ENCODE peak calls at places on chromosomes 6 and 20, in ten cellular contexts. H is astrocyte of the cerebellum, C is stomach, V is GM06990, F is OCI-LY7, M is H1, J is upper lobe of right lung, O is cardiac fibroblast, W is heart right ventricle, Q is hepatocyte. B is an unnamed sample.

GRCh38 chr20:54084727-54085368 is 14.5 kb upstream of the BCAS1 start:
- DNase-seq in H (no peak), C (peak), V (no peak), F (no peak), M (no peak), J (no peak), O (no peak), W (no peak), Q (no peak), B (no peak)

GRCh38 chr20:43938932-43939761 is 24.5 kb downstream of the TOX2 start:
- DNase-seq in H (peak), C (no peak), V (no peak), F (no peak), M (no peak), J (peak), O (peak), W (no peak), Q (peak), B (no peak)

GRCh38 chr20:1206749-1207148 is 3.5 kb downstream of the C20orf202 start:
- DNase-seq in H (no peak), C (no peak), V (no peak), F (no peak), M (peak), J (no peak), O (no peak), W (no peak), Q (no peak), B (no peak)

GRCh38 chr6:36907781-36908180 is 22.0 kb downstream of the C6orf89 start:
- DNase-seq in H (peak), C (peak), V (no peak), F (no peak), M (no peak), J (no peak), O (peak), W (peak), Q (peak), B (no peak)

GRCh38 chr6:152112503-152113261 is 305.2 kb downstream of the ESR1 start:
- DNase-seq in H (no peak), C (peak), V (no peak), F (no peak), M (no peak), J (peak), O (no peak), W (peak), Q (no peak), B (peak)

GRCh38 chr6:112360498-112360897 is 13.4 kb downstream of the RFPL4B start:
- DNase-seq in H (no peak), C (no peak), V (no peak), F (no peak), M (no peak), J (no peak), O (peak), W (no peak), Q (no peak), B (no peak)

GRCh38 chr6:31621991-31622390 is 1.5 kb downstream of the PRRC2A start:
- DNase-seq in H (no peak), C (no peak), V (no peak), F (no peak), M (no peak), J (no peak), O (no peak), W (no peak), Q (no peak), B (no peak)

GRCh38 chr6:157074969-157075368 is 248.3 kb downstream of the TMEM242 start:
- DNase-seq in H (no peak), C (no peak), V (no peak), F (no peak), M (no peak), J (no peak), O (peak), W (no peak), Q (no peak), B (no peak)

GRCh38 chr20:35729283-35729807 is 12.7 kb downstream of the RBM39 start:
- DNase-seq in H (no peak), C (no peak), V (no peak), F (no peak), M (no peak), J (no peak), O (no peak), W (no peak), Q (no peak), B (no peak)

GRCh38 chr6:91376686-91377085 is 789.8 kb upstream of the MAP3K7 start:
- DNase-seq in H (no peak), C (peak), V (no peak), F (no peak), M (no peak), J (no peak), O (no peak), W (no peak), Q (no peak), B (no peak)

GRCh38 chr6:50713226-50713625 is at the start of gene TFAP2D:
- DNase-seq in H (no peak), C (no peak), V (no peak), F (no peak), M (no peak), J (no peak), O (no peak), W (no peak), Q (no peak), B (no peak)
- H3K4me3 ChIP-seq in H (no peak), C (no peak), V (no peak), F (no peak), M (no peak), J (no peak), O (no peak), W (no peak), Q (no peak), B (no peak)

GRCh38 chr6:134706806-134707205 is 243.1 kb downstream of the ALDH8A1 start:
- DNase-seq in H (no peak), C (no peak), V (no peak), F (no peak), M (no peak), J (no peak), O (no peak), W (no peak), Q (no peak), B (no peak)
- TF ChIP-seq CTCF in H (no peak), C (no peak), V (no peak), F (no peak), M (no peak), J (no peak), O (no peak), W (no peak), Q (no peak), B (no peak)

DNA sequence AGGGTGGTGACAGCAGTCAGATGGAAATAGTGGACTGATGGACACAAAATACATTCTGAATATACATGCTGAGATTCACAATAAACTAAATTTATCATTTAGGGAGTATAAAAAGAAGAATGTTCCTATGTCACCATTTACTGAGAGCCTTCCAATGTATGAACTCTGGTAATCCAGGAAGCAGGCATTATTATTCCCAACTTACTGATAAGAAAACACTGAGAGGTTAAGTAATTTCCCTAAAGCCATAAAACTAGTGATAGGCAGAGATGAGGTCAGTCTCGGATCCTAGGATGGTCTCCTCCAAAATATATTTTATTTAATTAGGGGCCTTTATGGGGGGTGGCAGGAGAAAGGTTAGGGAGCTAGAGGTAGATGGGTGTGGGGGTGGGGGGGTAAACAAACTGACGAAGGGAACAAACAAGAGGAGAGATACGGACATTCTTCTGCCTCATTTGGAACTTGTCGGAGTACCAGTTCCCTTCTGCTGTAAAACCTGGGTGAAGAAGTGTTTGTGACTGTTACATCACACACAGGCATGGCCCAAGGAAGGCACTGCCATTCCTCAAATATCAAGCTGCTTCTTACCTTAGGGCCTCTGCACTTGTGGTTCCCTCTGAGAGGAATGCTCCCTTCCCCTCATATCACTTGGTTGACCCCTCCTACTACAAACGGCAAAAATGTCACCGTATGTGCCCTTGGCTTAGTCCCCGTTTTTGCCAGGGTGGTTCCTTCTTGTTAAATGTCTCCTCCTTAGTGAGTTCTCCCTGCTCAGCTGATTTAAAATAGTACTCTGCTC is 6.7 kb downstream of the SAYSD1 start:
- DNase-seq in H (no peak), C (no peak), V (no peak), F (no peak), M (no peak), J (no peak), O (no peak), W (no peak), Q (no peak), B (no peak)
- H3K4me3 ChIP-seq in H (no peak), C (no peak), V (no peak), F (no peak), M (no peak), J (no peak), O (no peak), W (no peak), Q (no peak), B (no peak)

GRCh38 chr20:7936735-7937078 is 3.6 kb downstream of the HAO1 start:
- DNase-seq in H (no peak), C (no peak), V (no peak), F (no peak), M (no peak), J (no peak), O (no peak), W (no peak), Q (no peak), B (no peak)
- TF ChIP-seq CTCF in H (no peak), C (no peak), V (no peak), F (peak), M (no peak), J (no peak), O (no peak), W (no peak), Q (no peak), B (no peak)

GRCh38 chr6:87151786-87152527 is 3.4 kb upstream of the ZNF292 start:
- DNase-seq in H (no peak), C (peak), V (peak), F (peak), M (peak), J (peak), O (peak), W (peak), Q (peak), B (peak)
- H3K4me3 ChIP-seq in H (peak), C (peak), V (peak), F (peak), M (peak), J (peak), O (peak), W (peak), Q (peak), B (peak)

GRCh38 chr20:39433461-39433860 is 471.3 kb downstream of the DHX35 start:
- DNase-seq in H (no peak), C (no peak), V (no peak), F (no peak), M (no peak), J (no peak), O (no peak), W (no peak), Q (peak), B (no peak)

GRCh38 chr20:39424923-39425678 is 463.0 kb downstream of the DHX35 start:
- DNase-seq in H (no peak), C (no peak), V (no peak), F (no peak), M (no peak), J (no peak), O (no peak), W (no peak), Q (no peak), B (no peak)

GRCh38 chr20:39429716-39430115 is 467.6 kb downstream of the DHX35 start:
- DNase-seq in H (no peak), C (no peak), V (no peak), F (peak), M (no peak), J (no peak), O (no peak), W (no peak), Q (peak), B (no peak)
- TF ChIP-seq CTCF in H (peak), C (peak), V (peak), F (peak), M (peak), J (peak), O (no peak), W (peak), Q (peak), B (peak)

B was measured in GM12865.